ENCODE peak calls at places on chromosome 7, in eight cellular contexts. G is fibroblast of lung; T is CD8-positive, alpha-beta T cell; P is PC-9; R is dorsolateral prefrontal cortex; O is H7; K is BJ; J is naive thymus-derived CD4-positive, alpha-beta T cell. L is an unnamed sample.

GRCh38 chr7:155470186-155470487 is 12.2 kb downstream of the EN2 start:
- DNase-seq in P (no peak), T (no peak), J (no peak), G (no peak), O (peak; percentile 13), K (no peak), R (no peak), L (no peak)

GRCh38 chr7:64180989-64181388 is 26.0 kb upstream of the ZNF735 start:
- DNase-seq in G (peak; percentile 0), T (no peak), P (no peak), K (no peak), J (no peak), R (no peak), O (no peak), L (no peak)

GRCh38 chr7:19522486-19522885 is 186.4 kb downstream of the POLR1F start:
- DNase-seq in G (peak; percentile 54), J (no peak), T (no peak), K (no peak), R (no peak), O (no peak), P (peak; percentile 21), L (no peak)

GRCh38 chr7:14407246-14408015 is 418.0 kb upstream of the ETV1 start:
- DNase-seq in G (no peak), J (no peak), O (no peak), P (no peak), T (no peak), K (no peak), R (no peak), L (no peak)

GRCh38 chr7:68963547-68963946 is 634.7 kb upstream of the AUTS2 start:
- DNase-seq in P (peak; percentile 93), J (no peak), O (no peak), T (no peak), R (no peak), G (no peak), K (peak; percentile 34), L (no peak)

GRCh38 chr7:91519241-91520200 is 255.3 kb downstream of the FZD1 start:
- DNase-seq in R (no peak), O (no peak), G (peak; percentile 13), P (no peak), T (no peak), K (no peak), J (no peak), L (no peak)

GRCh38 chr7:45221896-45222604 is 64.5 kb downstream of the RAMP3 start:
- DNase-seq in K (no peak), T (no peak), O (no peak), P (no peak), G (no peak), R (no peak), J (no peak), L (no peak)

GRCh38 chr7:131173148-131173890 is 154.4 kb upstream of the MKLN1 start:
- DNase-seq in P (peak; percentile 91), J (no peak), O (no peak), G (no peak), K (no peak), T (no peak), R (no peak), L (no peak)

GRCh38 chr7:65459438-65459837 is 85.8 kb downstream of the ZNF92 start:
- DNase-seq in G (no peak), T (no peak), J (no peak), K (no peak), O (no peak), P (no peak), R (no peak), L (no peak)

GRCh38 chr7:3757059-3757458 is 456.0 kb downstream of the SDK1 start:
- DNase-seq in R (no peak), P (no peak), T (no peak), J (no peak), K (no peak), O (no peak), G (no peak), L (no peak)

GRCh38 chr7:139106959-139107358 is 2.6 kb downstream of the ZC3HAV1 start:
- DNase-seq in T (no peak), J (no peak), G (no peak), P (no peak), K (no peak), R (no peak), O (no peak), L (no peak)
- H3K4me3 ChIP-seq in T (peak overlapping the region; percentile 81), J (peak overlapping the region; percentile 80), G (peak overlapping the region; percentile 94), P (no peak overlapping the region), K (no peak overlapping the region), R (no peak overlapping the region), O (no peak overlapping the region), L (peak overlapping the region; percentile 83)

DNA sequence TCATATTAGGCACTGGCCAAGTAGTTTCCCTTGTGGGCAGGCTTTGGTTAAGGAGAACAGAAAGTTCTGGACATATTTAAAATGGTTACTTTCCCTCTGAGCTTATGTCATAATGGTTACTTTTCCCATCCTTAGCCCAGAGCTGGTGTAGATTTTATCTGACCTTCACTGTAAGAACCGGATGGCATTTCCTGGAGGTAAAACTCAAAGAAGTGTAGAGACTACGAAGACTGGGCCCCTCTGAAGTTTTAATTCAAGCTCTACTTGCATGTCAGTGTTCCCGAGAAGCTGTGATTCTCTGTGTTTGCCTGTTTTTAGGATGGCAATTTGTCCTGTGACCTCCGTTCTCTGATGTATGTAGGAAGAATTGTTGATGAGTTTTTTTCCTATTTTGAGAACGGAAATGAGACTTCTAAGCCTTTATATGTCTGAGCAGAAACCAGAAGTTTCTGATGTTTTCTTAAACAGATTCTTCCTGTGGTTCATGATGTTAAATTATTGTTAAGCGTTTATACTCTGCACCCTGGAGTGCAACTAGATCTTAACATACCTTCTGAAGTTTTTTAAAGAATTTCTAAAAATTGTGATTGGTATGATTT is 94.2 kb downstream of the CDCA7L start:
- DNase-seq in O (no peak), J (peak; percentile 35), R (no peak), T (no peak), G (no peak), P (no peak), K (no peak), L (peak; percentile 28)
- H3K4me3 ChIP-seq in O (no peak overlapping the region), J (peak overlapping the region; percentile 27), R (no peak overlapping the region), T (peak overlapping the region; percentile 32), G (no peak overlapping the region), P (no peak overlapping the region), K (no peak overlapping the region), L (no peak overlapping the region)

DNA sequence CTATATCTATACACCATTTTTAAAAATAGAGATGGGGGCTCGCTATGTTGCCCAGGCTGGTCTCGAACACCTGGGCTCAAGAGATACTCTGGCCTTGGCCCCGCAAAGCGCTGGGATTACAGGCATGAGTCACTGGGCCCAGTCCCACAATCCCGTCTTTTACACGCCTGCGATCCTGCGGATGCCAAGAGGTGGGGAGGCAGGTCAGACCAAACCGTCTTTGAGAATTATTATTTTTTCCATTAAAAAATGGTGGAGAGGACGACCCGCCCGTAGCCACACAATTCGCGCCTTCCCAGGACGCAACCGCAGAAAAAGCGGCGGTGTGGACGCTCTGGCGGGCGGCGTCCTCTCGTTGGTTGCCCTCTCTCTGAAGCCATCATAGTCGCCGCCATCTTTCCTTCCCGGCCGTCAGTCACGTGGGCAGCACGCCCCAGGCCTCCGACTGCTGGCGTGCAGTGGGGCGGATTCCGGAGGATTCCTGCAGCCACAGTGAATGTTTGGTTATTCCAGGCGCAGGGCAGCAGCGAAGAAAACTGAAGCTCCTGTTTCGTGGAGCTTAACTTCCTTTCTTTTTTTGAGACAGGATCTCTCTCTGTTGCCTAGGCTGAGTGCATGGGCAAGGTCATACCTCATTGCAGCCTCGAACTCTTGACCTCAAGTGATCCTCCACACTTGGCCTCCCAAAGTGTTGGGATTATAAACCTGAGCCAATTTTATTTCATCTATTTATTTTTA is 9.9 kb upstream of the EPHB4 start:
- DNase-seq in R (peak; percentile 92), T (peak; percentile 78), O (peak; percentile 92), G (peak; percentile 88), J (peak; percentile 58), P (peak; percentile 46), K (peak; percentile 44), L (no peak)
- H3K4me3 ChIP-seq in R (peak overlapping the region; percentile 71), T (peak overlapping the region; percentile 64), O (peak overlapping the region; percentile 41), G (peak overlapping the region; percentile 49), J (peak overlapping the region; percentile 57), P (peak overlapping the region; percentile 33), K (peak overlapping the region; percentile 32), L (no peak overlapping the region)

DNA sequence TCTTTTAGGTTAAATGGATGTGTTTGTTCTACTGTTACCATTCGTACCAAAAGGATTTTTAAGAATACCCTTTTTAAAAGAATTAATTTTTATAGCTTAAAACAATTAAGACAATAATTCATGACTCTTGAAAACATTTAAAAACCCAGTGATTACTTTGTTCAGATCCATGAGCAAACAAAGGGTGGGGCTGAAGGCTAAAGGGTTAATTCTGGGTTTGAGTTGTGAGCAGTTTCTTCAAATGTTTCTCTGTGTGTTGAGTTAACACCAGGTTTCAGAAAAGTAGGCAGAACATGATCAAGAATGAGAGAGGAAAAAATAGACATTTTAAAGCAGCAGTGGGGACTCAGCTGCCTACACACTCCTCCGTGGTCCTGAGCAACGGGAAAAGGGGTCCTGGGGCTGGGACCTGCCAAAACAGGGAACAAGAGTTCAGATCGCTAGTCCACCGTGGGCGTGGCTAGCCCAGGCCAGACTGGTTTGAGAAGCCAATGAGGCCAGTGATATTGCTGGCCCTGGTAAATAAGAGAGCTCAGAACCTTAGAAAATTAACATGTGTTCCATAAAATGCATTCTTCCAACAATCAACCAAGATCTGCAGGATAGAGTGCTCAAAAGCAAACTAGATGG is 14.9 kb upstream of the EZH2 start:
- DNase-seq in T (no peak), K (no peak), R (no peak), G (no peak), P (no peak), J (no peak), O (peak; percentile 68), L (no peak)
- H3K4me3 ChIP-seq in T (no peak overlapping the region), K (no peak overlapping the region), R (no peak overlapping the region), G (no peak overlapping the region), P (no peak overlapping the region), J (no peak overlapping the region), O (no peak overlapping the region), L (no peak overlapping the region)

GRCh38 chr7:99996755-99997544 is 18.4 kb upstream of the ZKSCAN1 start:
- DNase-seq in K (no peak), O (no peak), G (no peak), P (no peak), R (no peak), T (no peak), J (no peak), L (no peak)
- H3K4me3 ChIP-seq in K (no peak overlapping the region), O (peak overlapping the region; percentile 38), G (peak overlapping the region; percentile 41), P (no peak overlapping the region), R (peak overlapping the region; percentile 69), T (peak overlapping the region; percentile 48), J (peak overlapping the region; percentile 43), L (peak overlapping the region; percentile 41)